ENCODE peak calls at places on chromosomes 7 and 10, in eight cellular contexts. F, W, S, Q, Z, M, G and O are unnamed samples.

GRCh38 chr10:44393834-44394547 is 9.1 kb upstream of the CXCL12 start:
- DNase-seq in F (no peak), W (no peak), S (no peak), Q (no peak), Z (no peak), M (no peak), G (no peak), O (no peak)

GRCh38 chr7:141355057-141355456 is 196.2 kb upstream of the AGK start:
- DNase-seq in F (no peak), W (no peak), S (no peak), Q (no peak), Z (no peak), M (no peak), G (no peak), O (no peak)

GRCh38 chr10:75978213-75978612 is 546.8 kb downstream of the LRMDA start:
- DNase-seq in F (no peak), W (no peak), S (peak; percentile 10), Q (no peak), Z (no peak), M (no peak), G (no peak), O (no peak)

GRCh38 chr10:102434251-102434913 is 2.0 kb upstream of the CUEDC2 start:
- DNase-seq in F (peak; percentile 66), W (no peak), S (no peak), Q (no peak), Z (no peak), M (no peak), G (no peak), O (peak; percentile 76)

GRCh38 chr10:3132036-3133025 is 40.3 kb downstream of the PITRM1 start:
- DNase-seq in F (no peak), W (no peak), S (no peak), Q (no peak), Z (no peak), M (no peak), G (no peak), O (no peak)

GRCh38 chr7:24722386-24723177 is 34.7 kb downstream of the GSDME start:
- DNase-seq in F (peak; percentile 52), W (no peak), S (peak; percentile 42), Q (no peak), Z (no peak), M (peak; percentile 51), G (no peak), O (peak; percentile 36)

GRCh38 chr7:130907439-130907838 is 173.4 kb upstream of the KLF14 start:
- DNase-seq in F (no peak), W (no peak), S (no peak), Q (no peak), Z (no peak), M (no peak), G (no peak), O (no peak)

GRCh38 chr7:22726849-22727792 is at the start of gene IL6:
- DNase-seq in F (peak; percentile 83), W (peak; percentile 84), S (peak; percentile 43), Q (peak; percentile 65), Z (peak; percentile 75), M (peak; percentile 65), G (peak; percentile 91), O (no peak)

GRCh38 chr7:48289661-48290060 is 118.4 kb downstream of the ABCA13 start:
- DNase-seq in F (no peak), W (no peak), S (no peak), Q (no peak), Z (no peak), M (no peak), G (no peak), O (no peak)

GRCh38 chr10:46170789-46171188 is 116.0 kb upstream of the ANTXRL start:
- DNase-seq in F (no peak), W (no peak), S (no peak), Q (no peak), Z (no peak), M (no peak), G (no peak), O (no peak)

GRCh38 chr7:5452937-5453540 is 29.4 kb upstream of the TNRC18 start:
- DNase-seq in F (no peak), W (no peak), S (peak; percentile 66), Q (no peak), Z (peak; percentile 46), M (peak; percentile 61), G (peak; percentile 71), O (no peak)

GRCh38 chr10:113992601-113993011 is 51.1 kb upstream of the ADRB1 start:
- DNase-seq in F (no peak), W (peak; percentile 39), S (no peak), Q (no peak), Z (no peak), M (no peak), G (peak; percentile 28), O (no peak)

DNA sequence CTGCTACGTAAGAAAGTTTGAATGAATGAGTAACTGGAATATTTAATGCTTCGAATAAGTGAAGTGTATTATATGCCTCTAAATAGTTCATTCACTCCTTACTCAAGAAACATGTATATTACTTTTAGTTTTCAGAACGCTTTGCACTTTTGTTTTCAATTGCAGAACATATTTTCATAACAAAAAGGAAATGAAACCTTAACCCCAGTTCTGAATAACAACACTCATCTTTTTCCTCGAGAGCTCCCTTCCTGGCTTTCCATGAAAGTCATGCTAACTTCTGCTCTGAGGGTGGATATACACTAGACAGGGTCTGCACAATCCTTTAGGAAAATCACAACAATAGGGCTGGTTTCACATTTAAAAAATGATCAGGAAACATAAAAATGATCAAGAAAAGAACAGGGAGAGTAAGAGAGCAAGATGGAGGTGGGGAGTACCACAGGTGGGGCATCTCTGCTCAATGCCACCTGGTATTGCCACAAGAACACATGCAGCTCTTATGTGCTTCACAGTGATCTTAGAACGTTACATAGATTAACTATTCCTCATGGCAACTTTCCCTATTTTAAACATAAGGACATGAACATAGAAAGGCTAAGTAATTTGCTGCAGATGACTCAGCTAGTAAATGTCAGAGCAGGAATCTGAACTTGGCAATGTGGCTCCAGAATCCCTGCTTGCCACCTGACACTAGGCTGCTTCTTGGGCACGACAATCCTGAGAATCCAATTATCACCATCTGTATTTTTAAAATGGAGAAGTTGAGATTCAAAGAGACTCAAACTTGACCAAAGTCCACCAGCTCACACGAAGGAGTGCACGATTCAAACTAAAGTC is 219.5 kb upstream of the AOAH start:
- DNase-seq in F (no peak), W (no peak), S (no peak), Q (no peak), Z (no peak), M (no peak), G (no peak), O (no peak)
- H3K4me1 ChIP-seq in F (peaks cover 11% of the 10 kb centered on the region), W (peaks cover 11% of the 10 kb centered on the region), S (no peaks in the 10 kb centered on the region), Q (peaks cover 60% of the 10 kb centered on the region), Z (peaks cover 8% of the 10 kb centered on the region), M (no peaks in the 10 kb centered on the region), G (peaks cover 11% of the 10 kb centered on the region), O (peaks cover 28% of the 10 kb centered on the region)

DNA sequence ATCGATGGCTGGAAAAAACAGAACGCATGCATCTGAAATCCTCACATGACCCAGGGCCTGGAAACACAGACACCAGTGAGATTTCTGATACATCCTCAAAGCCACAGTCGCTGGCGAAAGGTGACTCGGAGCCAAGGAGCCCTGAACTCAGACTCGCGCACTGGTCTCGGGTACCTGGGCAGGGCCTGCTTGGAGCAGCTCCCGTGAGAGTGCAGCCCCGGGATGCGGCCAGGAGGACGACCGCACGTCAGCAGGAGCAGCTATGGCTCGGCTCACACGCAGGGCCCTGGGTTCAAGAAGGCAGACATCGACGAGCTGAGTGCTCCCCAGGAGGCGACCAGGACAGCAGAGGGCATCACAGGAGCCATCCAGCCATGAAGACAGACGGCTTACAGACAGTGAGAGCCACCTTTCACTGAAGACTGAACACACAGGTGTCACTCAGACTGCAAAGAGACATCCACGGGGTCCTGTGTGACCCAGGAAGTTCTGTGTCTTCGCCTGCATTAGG is 227.8 kb downstream of the MAD1L1 start:
- DNase-seq in F (no peak), W (peak; percentile 8), S (no peak), Q (no peak), Z (peak; percentile 16), M (no peak), G (peak; percentile 14), O (no peak)
- H3K4me3 ChIP-seq in F (no peak overlapping the region), W (no peak overlapping the region), S (no peak overlapping the region), Q (no peak overlapping the region), Z (no peak overlapping the region), M (no peak overlapping the region), G (no peak overlapping the region), O (no peak overlapping the region)

GRCh38 chr10:77021966-77022365 is 615.6 kb downstream of the KCNMA1 start:
- DNase-seq in F (no peak), W (no peak), S (no peak), Q (no peak), Z (no peak), M (no peak), G (no peak), O (no peak)
- TF ChIP-seq CTCF in F (no peak), W (no peak), S (no peak), Q (no peak), Z (no peak), M (no peak), G (no peak), O (no peak)

GRCh38 chr7:129783097-129783919 is 169.5 kb downstream of the UBE2H start:
- DNase-seq in F (no peak), W (no peak), S (no peak), Q (no peak), Z (no peak), M (peak; percentile 80), G (no peak), O (no peak)
- H3K4me1 ChIP-seq in F (peaks cover 36% of the 10 kb centered on the region), W (peaks cover 26% of the 10 kb centered on the region), S (peaks cover 11% of the 10 kb centered on the region), Q (peaks cover 62% of the 10 kb centered on the region), Z (peaks cover 73% of the 10 kb centered on the region), M (no peaks in the 10 kb centered on the region), G (peaks cover 60% of the 10 kb centered on the region), O (peaks cover 10% of the 10 kb centered on the region)

GRCh38 chr10:43306899-43307298 is 40.0 kb upstream of the RASGEF1A start:
- DNase-seq in F (no peak), W (no peak), S (no peak), Q (no peak), Z (no peak), M (no peak), G (no peak), O (no peak)

GRCh38 chr10:43307306-43307705 is 40.4 kb upstream of the RASGEF1A start:
- DNase-seq in F (no peak), W (no peak), S (no peak), Q (no peak), Z (no peak), M (no peak), G (no peak), O (no peak)

GRCh38 chr10:43304687-43305333 is 37.9 kb upstream of the RASGEF1A start:
- DNase-seq in F (peak; percentile 83), W (peak; percentile 71), S (peak; percentile 43), Q (peak; percentile 66), Z (peak; percentile 72), M (peak; percentile 62), G (peak; percentile 77), O (peak; percentile 75)

GRCh38 chr10:43304079-43304686 is 37.3 kb upstream of the RASGEF1A start:
- DNase-seq in F (no peak), W (no peak), S (no peak), Q (no peak), Z (no peak), M (no peak), G (no peak), O (no peak)

DNA sequence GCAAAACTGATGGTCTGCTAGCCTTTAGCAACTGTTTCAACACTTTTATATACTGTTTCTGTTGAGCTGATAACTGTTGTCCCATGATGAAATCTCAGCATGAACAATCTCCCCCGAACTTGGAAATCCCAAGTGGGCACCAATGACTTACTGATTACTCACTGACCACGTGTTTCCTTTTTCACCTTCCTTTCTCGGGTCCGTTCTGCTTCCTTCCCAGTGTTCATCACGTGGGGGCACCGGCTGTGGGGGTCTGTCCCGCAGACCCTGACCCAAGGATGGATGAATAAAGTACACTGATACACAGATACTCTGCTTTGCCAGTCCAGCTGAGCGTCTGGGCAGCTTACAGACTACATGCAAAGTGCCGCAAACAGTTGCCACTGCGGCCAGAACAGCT is 39.0 kb upstream of the RASGEF1A start:
- DNase-seq in F (no peak), W (no peak), S (peak; percentile 25), Q (no peak), Z (no peak), M (no peak), G (no peak), O (no peak)
- H3K4me3 ChIP-seq in F (no peak overlapping the region), W (no peak overlapping the region), S (no peak overlapping the region), Q (no peak overlapping the region), Z (no peak overlapping the region), M (no peak overlapping the region), G (no peak overlapping the region), O (no peak overlapping the region)